ENCODE peak calls at places on chromosomes 12 and 14, in six cellular contexts. D is HCT116, J is GM23248, E is PC-3, O is MM.1S, M is SK-N-SH. Q is an unnamed sample. For H3K4me1, the result is how much of the 10 kb centered on the place peaks cover.

GRCh38 chr12:114405449-114406271 is at the start of gene TBX5:
- DNase-seq in J (peak), D (no peak), O (no peak), M (no peak), E (no peak), Q (peak)

GRCh38 chr14:100131181-100131580 is 28.3 kb downstream of the DEGS2 start:
- DNase-seq in O (no peak), D (no peak), J (no peak), E (no peak), M (no peak), Q (no peak)

GRCh38 chr14:92486881-92487280 is 26.7 kb upstream of the RIN3 start:
- DNase-seq in O (no peak), M (no peak), J (no peak), E (no peak), D (no peak), Q (no peak)

GRCh38 chr12:101945361-101946232 is 68.2 kb downstream of the DRAM1 start:
- DNase-seq in M (peak), O (no peak), J (peak), E (peak), D (no peak), Q (no peak)

GRCh38 chr14:36502558-36503508 is 17.2 kb downstream of the NKX2-1 start:
- DNase-seq in D (no peak), J (no peak), O (no peak), M (no peak), E (no peak), Q (no peak)

GRCh38 chr14:33781267-33781666 is 169.6 kb downstream of the EGLN3 start:
- DNase-seq in O (no peak), E (peak), D (no peak), J (no peak), M (no peak), Q (no peak)

GRCh38 chr14:95619785-95620417 is 66.3 kb upstream of the TCL1B start:
- DNase-seq in O (no peak), M (no peak), J (no peak), D (no peak), E (no peak), Q (peak)

GRCh38 chr12:77746108-77746507 is 84.6 kb upstream of the NAV3 start:
- DNase-seq in O (peak), E (no peak), M (no peak), J (no peak), D (no peak), Q (no peak)

GRCh38 chr12:30110970-30111586 is 327.3 kb upstream of the TMTC1 start:
- DNase-seq in J (peak), M (peak), D (no peak), E (peak), O (no peak), Q (no peak)

GRCh38 chr14:78010688-78011087 is 159.5 kb upstream of the NRXN3 start:
- DNase-seq in D (no peak), M (no peak), O (no peak), J (peak), E (peak), Q (no peak)

DNA sequence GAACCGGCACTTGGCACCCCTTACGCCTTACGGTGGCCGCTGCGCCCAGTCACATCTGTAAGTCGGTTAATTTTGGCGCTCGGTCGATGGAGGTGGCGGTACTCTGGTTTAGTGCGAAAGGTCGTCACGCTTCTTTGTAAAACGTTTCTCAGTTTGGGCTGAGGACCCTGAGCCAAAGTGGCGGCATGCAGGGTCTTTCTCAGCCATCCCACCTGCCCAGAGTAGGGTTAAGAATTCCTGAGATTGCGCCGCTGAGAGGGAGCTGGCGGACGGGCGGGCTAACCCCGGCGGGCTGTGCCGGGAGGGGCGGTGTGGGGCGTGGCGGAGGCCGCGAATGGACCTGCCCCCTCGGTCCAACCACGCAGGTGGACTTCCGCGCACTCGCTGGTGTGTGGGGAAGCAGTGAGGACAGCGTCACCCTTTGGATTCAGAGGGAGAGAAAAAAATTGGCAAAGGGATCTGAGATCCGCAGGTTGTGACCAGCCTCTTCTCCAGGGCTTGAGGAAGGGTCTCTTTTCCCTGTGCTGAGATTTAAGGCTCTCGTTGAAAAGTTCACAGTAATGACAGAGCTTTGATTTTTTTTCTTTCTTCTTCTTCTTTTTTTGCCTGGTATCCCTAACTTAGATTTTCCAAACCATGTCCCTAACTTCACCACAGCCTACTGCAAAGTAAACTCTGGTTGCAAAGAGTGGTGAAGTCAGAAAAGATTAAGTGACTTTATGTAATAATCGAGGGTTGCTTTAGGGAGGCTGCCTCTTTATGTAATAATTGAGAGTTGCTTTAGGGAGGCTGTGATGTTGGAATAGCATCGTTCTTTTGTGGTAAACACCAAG is 602 bp upstream of the FBXO33 start:
- DNase-seq in E (peak), M (peak), J (peak), O (peak), D (peak), Q (peak)
- TF ChIP-seq EZH2phosphoT487 in E (no peak), M (no peak), J (no peak), O (no peak), D (no peak), Q (no peak)

GRCh38 chr12:128852026-128852725 is 1.1 kb upstream of the GLT1D1 start:
- DNase-seq in O (no peak), D (no peak), E (no peak), J (no peak), M (no peak), Q (no peak)
- H3K4me1 ChIP-seq in O (under half), D (under half), E (under half), J (under half), M (under half), Q (under half)

DNA sequence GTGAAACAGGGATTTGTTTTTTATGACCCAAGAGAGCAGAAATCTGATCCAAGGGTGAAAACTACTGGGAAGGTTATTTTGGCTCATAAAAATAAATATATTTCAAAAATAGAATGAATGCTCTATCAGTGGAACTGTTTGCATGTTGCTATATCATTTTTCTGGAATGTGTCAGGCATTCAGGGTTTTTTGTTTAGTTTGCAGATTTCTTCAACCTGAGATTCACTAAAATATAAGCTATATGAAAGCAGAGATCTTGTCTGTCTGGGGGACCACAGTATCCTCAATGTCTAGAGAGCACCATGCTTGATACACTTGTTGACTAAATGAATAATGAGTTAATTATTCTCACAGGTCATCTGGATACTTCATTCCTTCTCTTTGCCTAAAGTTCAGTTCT is 165.1 kb downstream of the NUBPL start:
- DNase-seq in E (no peak), M (no peak), O (no peak), J (no peak), D (no peak), Q (no peak)
- H3K9ac ChIP-seq in E (no peak), M (no peak), O (no peak), J (no peak), D (no peak), Q (no peak)

DNA sequence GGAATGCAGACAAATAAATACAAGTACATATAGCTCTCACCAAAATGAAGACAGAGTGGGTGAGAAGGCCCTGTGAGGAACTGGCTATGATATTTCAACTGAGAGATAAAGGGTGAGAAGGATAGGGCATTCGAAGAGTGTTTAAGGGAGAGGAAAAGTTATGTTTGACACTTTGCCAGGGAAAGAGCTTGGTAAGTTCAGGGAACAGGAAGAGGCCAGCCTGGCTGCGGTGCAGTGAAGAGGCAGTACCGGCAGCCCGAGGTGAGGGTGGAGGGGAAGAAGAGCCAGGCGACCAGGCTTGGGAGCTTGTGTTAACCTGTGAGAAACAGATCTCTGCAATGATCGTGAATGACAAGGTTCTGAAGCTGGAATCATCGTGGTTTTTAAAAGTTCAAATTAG is 84.7 kb upstream of the RFX4 start:
- DNase-seq in O (no peak), J (no peak), M (no peak), D (no peak), E (no peak), Q (no peak)
- TF ChIP-seq EZH2phosphoT487 in O (no peak), J (no peak), M (no peak), D (no peak), E (no peak), Q (no peak)

Q was measured in neural progenitor cell.